ENCODE peak calls at places on chromosome 14, in eight cellular contexts. W is iPS-NIHi11, F is MM.1S, B is left colon, S is upper lobe of left lung, T is neural crest cell, O is NCI-H2171 treated with DMSO at 0.1 percent for 48 hours, M is GM03348. L is an unnamed sample.
A peak's percentile ranks its signal among the peaks of the same experiment; 100 is the strongest.

GRCh38 chr14:95518045-95518751 is 1.7 kb upstream of the SYNE3 start:
- DNase-seq in M (no peak), S (peak; percentile 32), F (peak; percentile 61), T (no peak), W (no peak), O (no peak), B (no peak), L (no peak)

GRCh38 chr14:56760164-56760914 is 49.9 kb downstream of the OTX2 start:
- DNase-seq in S (no peak), O (no peak), W (no peak), M (no peak), T (no peak), B (no peak), F (no peak), L (no peak)

GRCh38 chr14:65167072-65167645 is 64.8 kb upstream of the MAX start:
- DNase-seq in W (no peak), S (no peak), T (no peak), O (no peak), F (no peak), B (no peak), M (no peak), L (no peak)

GRCh38 chr14:102711207-102711606 is 66.0 kb upstream of the TRAF3 start:
- DNase-seq in T (no peak), F (no peak), W (no peak), S (no peak), M (no peak), O (no peak), B (no peak), L (no peak)

GRCh38 chr14:23640524-23641141 is 4.5 kb downstream of the DHRS2 start:
- DNase-seq in M (peak; percentile 68), O (peak; percentile 97), B (peak; percentile 44), T (no peak), S (no peak), F (no peak), W (no peak), L (no peak)

GRCh38 chr14:22952418-22952817 is 4.5 kb downstream of the HAUS4 start:
- DNase-seq in W (no peak), B (no peak), T (no peak), S (peak; percentile 43), O (no peak), M (no peak), F (no peak), L (no peak)

GRCh38 chr14:67457782-67458181 is 30.7 kb downstream of the TMEM229B start:
- DNase-seq in T (no peak), F (no peak), S (peak; percentile 81), W (peak; percentile 65), O (peak; percentile 69), B (no peak), M (no peak), L (no peak)

GRCh38 chr14:71317385-71318096 is 410.3 kb downstream of the PCNX1 start:
- DNase-seq in F (no peak), T (no peak), S (no peak), W (no peak), B (no peak), M (no peak), O (no peak), L (no peak)

GRCh38 chr14:74634964-74635363 is 22.9 kb upstream of the LTBP2 start:
- DNase-seq in W (no peak), M (no peak), T (no peak), S (no peak), F (no peak), O (no peak), B (no peak), L (no peak)

GRCh38 chr14:105485720-105486332 is 860 bp upstream of the CRIP1 start:
- DNase-seq in S (no peak), B (no peak), F (no peak), M (no peak), W (peak; percentile 70), O (no peak), T (peak; percentile 59), L (no peak)

GRCh38 chr14:100120522-100121269 is 38.7 kb downstream of the DEGS2 start:
- DNase-seq in S (no peak), F (no peak), W (no peak), O (no peak), M (no peak), T (no peak), B (no peak), L (no peak)

GRCh38 chr14:89134640-89135039 is 282.4 kb downstream of the FOXN3 start:
- DNase-seq in F (no peak), M (no peak), T (no peak), S (peak; percentile 26), W (no peak), B (no peak), O (no peak), L (no peak)

GRCh38 chr14:76820700-76821099 is 5.5 kb upstream of the LRRC74A start:
- DNase-seq in O (no peak), M (no peak), F (no peak), B (no peak), W (no peak), S (no peak), T (no peak), L (no peak)

GRCh38 chr14:65972891-65973290 is 513.3 kb upstream of the CCDC196 start:
- DNase-seq in B (no peak), F (no peak), T (no peak), S (no peak), O (no peak), W (no peak), M (peak; percentile 70), L (no peak)

GRCh38 chr14:81386379-81386778 is 13.7 kb downstream of the STON2 start:
- DNase-seq in B (no peak), O (peak; percentile 27), F (no peak), T (no peak), M (no peak), S (no peak), W (no peak), L (no peak)

GRCh38 chr14:61179776-61180398 is 101.3 kb downstream of the TMEM30B start:
- DNase-seq in F (no peak), O (no peak), W (no peak), T (no peak), M (no peak), B (no peak), S (no peak), L (no peak)

GRCh38 chr14:49287004-49287403 is 299.2 kb downstream of the RPS29 start:
- DNase-seq in O (no peak), B (no peak), M (no peak), W (no peak), S (no peak), T (no peak), F (no peak), L (no peak)

GRCh38 chr14:78401866-78402265 is 231.7 kb downstream of the NRXN3 start:
- DNase-seq in T (no peak), F (no peak), B (no peak), M (no peak), O (no peak), S (no peak), W (no peak), L (no peak)

GRCh38 chr14:74488788-74489397 is 4.2 kb downstream of the NPC2 start:
- DNase-seq in T (no peak), F (peak; percentile 47), B (no peak), M (no peak), W (no peak), O (no peak), S (no peak), L (no peak)

GRCh38 chr14:104224516-104225281 is 86.3 kb downstream of the KIF26A start:
- DNase-seq in T (peak; percentile 49), S (no peak), B (peak; percentile 55), W (peak; percentile 84), O (peak; percentile 52), F (no peak), M (no peak), L (no peak)

GRCh38 chr14:32728526-32728925 is 210.2 kb upstream of the NPAS3 start:
- DNase-seq in M (no peak), O (no peak), S (no peak), B (no peak), F (no peak), W (no peak), T (no peak), L (no peak)

GRCh38 chr14:100140452-100141132 is 18.9 kb downstream of the DEGS2 start:
- DNase-seq in O (no peak), W (peak; percentile 84), M (no peak), B (peak; percentile 61), F (no peak), T (peak; percentile 36), S (peak; percentile 75), L (peak; percentile 43)

GRCh38 chr14:104933721-104934379 is 9.2 kb downstream of the PLD4 start:
- DNase-seq in F (no peak), T (no peak), B (peak; percentile 22), M (no peak), O (no peak), S (no peak), W (peak; percentile 57), L (no peak)